ENCODE peak calls at places on chromosomes 11 and 22, in eight cellular contexts. W is colonic mucosa; P is CD8-positive, alpha-beta T cell; K is psoas muscle; N is WERI-Rb-1; U is cardiac muscle cell; S is endodermal cell; R is stomach. T is an unnamed sample. For H3K36me3, the result is how much of the 10 kb centered on the place peaks cover.

GRCh38 chr11:8019671-8020597 is 32.8 kb downstream of the EIF3F start:
- DNase-seq in R (no peak), W (peak), U (peak), N (peak), S (peak), P (peak), K (peak), T (no peak)

GRCh38 chr11:120774591-120775386 is 249.1 kb upstream of the TBCEL start:
- DNase-seq in S (peak), P (no peak), R (no peak), W (no peak), K (no peak), U (no peak), N (no peak), T (no peak)

GRCh38 chr11:101975734-101976133 is 59.4 kb upstream of the ANGPTL5 start:
- DNase-seq in S (no peak), R (no peak), N (no peak), W (no peak), K (no peak), U (no peak), P (no peak), T (no peak)

GRCh38 chr11:116885951-116886629 is 48.7 kb upstream of the APOA1 start:
- DNase-seq in R (no peak), U (peak), N (no peak), K (no peak), P (no peak), S (no peak), W (no peak), T (no peak)

GRCh38 chr11:113322158-113322557 is 7.8 kb downstream of the TTC12 start:
- DNase-seq in R (no peak), W (no peak), S (no peak), K (no peak), N (no peak), U (no peak), P (no peak), T (no peak)

GRCh38 chr11:64186205-64187165 is 514 bp downstream of the STIP1 start:
- DNase-seq in P (peak), K (no peak), W (peak), S (no peak), R (no peak), U (no peak), N (peak), T (no peak)

GRCh38 chr22:17870408-17870807 is 96.1 kb upstream of the BID start:
- DNase-seq in W (no peak), U (no peak), K (no peak), S (no peak), N (no peak), P (no peak), R (no peak), T (no peak)

GRCh38 chr11:3108183-3108721 is 51.0 kb upstream of the CARS1 start:
- DNase-seq in U (no peak), K (no peak), S (peak), P (peak), W (no peak), N (no peak), R (no peak), T (no peak)

GRCh38 chr11:81772161-81772560 is 961.5 kb downstream of the FAM181B start:
- DNase-seq in R (no peak), K (no peak), N (no peak), P (no peak), U (peak), W (no peak), S (peak), T (peak)

GRCh38 chr11:1112351-1113191 is 37.9 kb downstream of the MUC2 start:
- DNase-seq in S (peak), P (no peak), W (no peak), R (no peak), N (no peak), K (no peak), U (no peak), T (no peak)

GRCh38 chr11:120068114-120068573 is 69.8 kb downstream of the TRIM29 start:
- DNase-seq in P (no peak), S (peak), K (no peak), R (no peak), U (peak), W (no peak), N (no peak), T (peak)

GRCh38 chr11:95378106-95378505 is 147.1 kb upstream of the SESN3 start:
- DNase-seq in U (no peak), W (no peak), S (no peak), P (no peak), N (no peak), R (no peak), K (no peak), T (no peak)

GRCh38 chr11:2402890-2403645 is 2.5 kb downstream of the TSSC4 start:
- DNase-seq in W (no peak), R (no peak), K (no peak), P (no peak), U (no peak), S (no peak), N (no peak), T (no peak)

GRCh38 chr11:33899383-33900037 is 7.6 kb upstream of the LMO2 start:
- DNase-seq in K (peak), P (no peak), W (peak), N (peak), R (peak), U (peak), S (no peak), T (peak)

GRCh38 chr11:44604171-44604581 is 38.7 kb downstream of the CD82 start:
- DNase-seq in K (no peak), W (no peak), R (no peak), S (no peak), P (no peak), U (no peak), N (no peak), T (no peak)

DNA sequence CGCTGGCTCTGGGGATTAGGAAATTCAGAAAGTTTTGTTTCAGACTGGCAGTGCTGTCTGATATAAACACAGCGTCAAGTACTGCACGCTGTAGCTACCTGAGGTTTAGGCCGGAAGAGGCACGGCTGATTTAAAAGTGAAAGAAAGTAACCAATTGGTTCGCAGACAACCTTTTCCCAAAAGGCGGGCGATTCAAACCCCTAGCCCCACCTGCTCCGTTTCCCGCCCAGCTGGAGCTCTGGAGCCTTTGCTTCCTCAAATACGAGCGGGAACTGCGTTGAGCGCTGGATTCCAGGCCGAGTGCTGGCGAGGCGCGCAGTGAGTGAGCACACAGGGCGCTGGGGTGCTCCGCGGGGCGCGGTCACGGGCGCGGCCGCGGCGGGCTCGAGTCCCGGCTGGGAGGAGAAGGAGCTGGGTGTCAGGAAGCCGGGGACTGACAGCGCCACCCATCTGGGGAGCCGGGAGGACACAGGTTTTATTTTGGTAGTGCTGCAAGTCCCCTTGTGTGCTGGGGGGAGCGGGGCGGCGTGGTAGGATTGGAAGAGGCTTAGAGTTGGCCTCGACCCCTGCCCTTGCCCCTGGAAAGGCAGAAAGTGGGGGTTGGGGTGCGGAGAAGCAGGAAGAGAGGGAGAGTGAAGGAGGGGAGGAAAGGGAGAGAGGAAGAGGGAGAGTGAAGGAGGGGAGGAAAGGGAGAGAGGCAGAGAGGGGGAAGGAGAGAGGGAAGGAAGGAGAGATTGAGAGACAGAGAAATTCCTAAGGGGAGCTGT is 2.1 kb downstream of the FAM111A start:
- DNase-seq in W (peak), U (peak), N (no peak), S (peak), R (peak), K (peak), P (peak), T (peak)
- TF ChIP-seq CTCF in W (no peak), U (peak), N (no peak), S (peak), R (no peak), K (no peak), P (no peak), T (peak)

GRCh38 chr22:31339148-31339832 is 6.9 kb downstream of the PATZ1 start:
- DNase-seq in P (no peak), W (no peak), S (no peak), K (no peak), N (no peak), R (no peak), U (no peak), T (no peak)
- H3K36me3 ChIP-seq in P (half or more), W (under half), S (half or more), K (half or more), N (half or more), R (half or more), U (under half), T (under half)

DNA sequence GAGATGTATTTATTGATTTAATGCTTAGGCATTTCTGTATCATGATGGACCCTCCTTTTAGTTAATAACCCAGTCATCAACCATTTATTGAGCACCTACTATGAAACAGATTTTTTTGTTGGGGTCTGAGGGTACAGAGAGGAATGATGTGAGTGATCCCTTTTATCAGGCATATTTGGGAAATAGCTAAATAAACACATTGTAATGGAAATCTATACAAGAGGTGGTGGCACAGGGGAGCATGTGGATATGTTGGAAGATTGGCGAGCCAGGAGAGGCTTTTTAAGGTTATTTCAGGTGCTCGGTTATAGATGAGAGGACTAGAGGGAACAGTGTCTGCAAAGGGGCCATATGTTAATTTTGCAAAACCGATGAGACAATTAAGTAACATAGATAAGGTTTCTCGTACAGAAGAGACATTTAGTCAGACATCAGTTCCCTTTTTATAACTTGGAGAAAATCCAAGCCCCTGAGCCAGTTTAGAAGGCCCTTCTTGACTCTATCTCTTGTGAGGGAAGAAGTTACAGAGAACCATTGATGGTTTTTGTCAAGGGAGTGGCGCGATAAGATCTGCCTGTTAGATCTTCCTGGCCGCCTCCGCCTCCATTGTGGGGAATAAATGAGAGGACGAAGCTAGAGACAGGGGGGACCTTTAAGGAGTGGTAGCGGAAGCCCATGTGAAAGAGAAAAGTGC is 2.0 kb downstream of the ATXN10 start:
- DNase-seq in K (no peak), P (no peak), W (no peak), R (no peak), N (no peak), S (no peak), U (no peak), T (no peak)
- H3K27ac ChIP-seq in K (no peak), P (no peak), W (no peak), R (no peak), N (no peak), S (no peak), U (no peak), T (no peak)

DNA sequence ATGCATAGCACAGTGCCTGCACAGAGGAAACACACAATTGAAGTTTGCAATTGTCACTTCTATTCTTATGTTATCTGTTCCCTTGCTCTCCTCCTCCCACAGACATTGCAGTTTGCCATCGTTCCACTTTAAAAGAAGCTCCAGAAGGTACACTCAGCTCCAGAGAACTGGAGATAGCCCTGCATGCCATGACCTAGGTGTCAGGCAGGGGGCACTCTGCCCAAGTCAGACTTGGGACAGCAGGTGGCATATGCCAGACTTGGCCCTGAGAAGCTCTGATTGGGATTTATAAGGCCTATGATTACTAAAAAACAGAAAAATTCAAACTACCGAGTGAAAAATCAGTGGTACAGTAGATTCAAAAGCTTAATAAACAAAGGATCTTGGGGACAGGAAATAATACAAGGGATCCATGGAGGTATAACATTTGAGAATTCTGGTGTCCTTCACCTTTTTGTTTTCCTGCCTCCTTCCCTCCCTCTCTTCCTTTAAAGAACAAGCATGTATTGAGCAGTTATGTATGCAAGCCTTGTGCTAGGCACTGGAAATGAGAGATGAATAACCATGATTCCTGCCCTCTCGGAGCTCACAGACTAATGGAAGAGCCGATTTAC is 40.0 kb downstream of the TENM4 start:
- DNase-seq in W (peak), N (peak), S (peak), P (no peak), R (peak), U (peak), K (peak), T (no peak)
- TF ChIP-seq CTCF in W (peak), N (peak), S (peak), P (no peak), R (peak), U (peak), K (peak), T (peak)

DNA sequence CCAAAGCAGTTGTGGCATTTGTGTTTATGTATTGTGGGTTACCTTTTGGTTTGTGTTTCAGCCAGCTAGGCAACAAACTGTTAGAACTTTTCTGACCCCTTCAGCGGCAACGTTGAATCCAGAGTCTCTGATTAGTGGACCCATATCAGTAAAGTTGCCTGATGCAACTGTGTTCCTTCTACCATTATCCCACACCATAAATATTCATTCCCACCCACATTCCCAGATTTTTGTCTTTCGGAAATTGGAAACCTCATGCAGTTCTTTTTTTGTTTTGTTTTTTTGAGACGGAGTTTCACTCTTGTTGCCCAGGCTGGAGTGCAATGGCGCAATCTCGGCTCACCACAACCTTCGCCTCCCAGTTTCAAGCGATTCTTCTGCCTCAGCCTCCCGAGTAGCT is 30.7 kb upstream of the RBX1 start:
- DNase-seq in U (no peak), S (no peak), W (no peak), P (no peak), K (no peak), N (no peak), R (no peak), T (no peak)
- H3K36me3 ChIP-seq in U (under half), S (half or more), W (under half), P (under half), K (half or more), N (under half), R (half or more), T (under half)

T was measured in brain microvascular endothelial cell.